ENCODE peak calls at places on chromosomes 11 and 22, in six cellular contexts. N is anterior cingulate cortex; W is CD14-positive monocyte; J is CD4-positive, CD25-positive, alpha-beta regulatory T cell; L is stimulated activated CD4-positive, alpha-beta T cell treated with anti-CD3 and anti-CD28 coated beads, Interleukin-2, amount 100 ng/mL, for 48 hours; G is IMR-90. Y is an unnamed sample.

GRCh38 chr11:85661972-85662664 is 2.8 kb downstream of the CREBZF start:
- DNase-seq in J (no peak), L (no peak), G (peak), W (no peak), N (no peak), Y (peak)

GRCh38 chr11:58316142-58316541 is 42.7 kb downstream of the OR5B17 start:
- DNase-seq in G (peak), N (no peak), L (no peak), W (no peak), J (no peak), Y (peak)

GRCh38 chr22:30251661-30252226 is 5.2 kb upstream of the LIF start:
- DNase-seq in J (no peak), L (no peak), W (no peak), G (peak), N (no peak), Y (no peak)

GRCh38 chr22:50119768-50120251 is 30.0 kb downstream of the MOV10L1 start:
- DNase-seq in W (no peak), J (no peak), L (no peak), G (peak), N (no peak), Y (peak)

GRCh38 chr11:10564692-10565318 is 3.7 kb downstream of the LYVE1 start:
- DNase-seq in L (no peak), J (no peak), N (no peak), W (no peak), G (no peak), Y (peak)

GRCh38 chr22:30636226-30637077 is 871 bp downstream of the SLC35E4 start:
- DNase-seq in W (no peak), L (no peak), N (no peak), G (no peak), J (peak), Y (peak)

GRCh38 chr11:46064221-46064620 is 57.0 kb downstream of the PHF21A start:
- DNase-seq in J (no peak), L (no peak), W (no peak), G (peak), N (no peak), Y (peak)

GRCh38 chr11:128246364-128247234 is 340.8 kb downstream of the ETS1 start:
- DNase-seq in J (no peak), W (no peak), L (no peak), G (peak), N (no peak), Y (peak)

GRCh38 chr11:113363996-113364641 is 23.5 kb upstream of the ANKK1 start:
- DNase-seq in L (no peak), N (no peak), J (no peak), G (no peak), W (no peak), Y (no peak)